ENCODE peak calls at places on chromosomes 13 and 19, in four cellular contexts. E is foreskin fibroblast, O is epithelial cell of esophagus, V is heart right ventricle. N is an unnamed sample.

GRCh38 chr13:76009491-76009890 is 373.4 kb downstream of the LMO7 start:
- DNase-seq in O (no peak), E (peak; percentile 33), V (no peak), N (no peak)

GRCh38 chr19:35977446-35978222 is 17.4 kb upstream of the SDHAF1 start:
- DNase-seq in V (no peak), O (no peak), E (no peak), N (no peak)

GRCh38 chr19:49862411-49863253 is 4.7 kb downstream of the PNKP start:
- DNase-seq in O (no peak), V (no peak), E (peak; percentile 32), N (no peak)

GRCh38 chr13:45374917-45375316 is 33.9 kb upstream of the TPT1 start:
- DNase-seq in O (no peak), V (no peak), E (peak; percentile 27), N (no peak)

GRCh38 chr19:40802300-40803169 is 3.5 kb downstream of the EGLN2 start:
- DNase-seq in E (peak; percentile 51), V (peak; percentile 81), O (peak; percentile 30), N (no peak)

GRCh38 chr19:57068921-57069697 is 50.7 kb upstream of the USP29 start:
- DNase-seq in V (no peak), E (no peak), O (no peak), N (no peak)

GRCh38 chr19:45492627-45493470 is 4.0 kb downstream of the RTN2 start:
- DNase-seq in O (peak; percentile 44), E (peak; percentile 88), V (peak; percentile 65), N (no peak)

GRCh38 chr19:39599116-39599515 is 3.2 kb upstream of the LGALS13 start:
- DNase-seq in V (peak; percentile 18), E (peak; percentile 52), O (peak; percentile 48), N (no peak)

GRCh38 chr13:97043302-97043701 is 49.0 kb upstream of the OXGR1 start:
- DNase-seq in E (peak; percentile 90), V (no peak), O (peak; percentile 19), N (peak; percentile 14)

GRCh38 chr13:84121456-84121855 is 239.2 kb upstream of the SLITRK1 start:
- DNase-seq in O (peak; percentile 80), V (no peak), E (no peak), N (peak; percentile 5)

GRCh38 chr19:44794610-44795009 is 14.3 kb upstream of the BCAM start:
- DNase-seq in O (no peak), V (no peak), E (no peak), N (no peak)

GRCh38 chr13:43300817-43301216 is 277.4 kb downstream of the DNAJC15 start:
- DNase-seq in V (no peak), O (peak; percentile 46), E (peak; percentile 89), N (peak; percentile 87)

GRCh38 chr19:49534632-49535385 is 7.0 kb downstream of the RCN3 start:
- DNase-seq in O (no peak), V (no peak), E (no peak), N (no peak)

DNA sequence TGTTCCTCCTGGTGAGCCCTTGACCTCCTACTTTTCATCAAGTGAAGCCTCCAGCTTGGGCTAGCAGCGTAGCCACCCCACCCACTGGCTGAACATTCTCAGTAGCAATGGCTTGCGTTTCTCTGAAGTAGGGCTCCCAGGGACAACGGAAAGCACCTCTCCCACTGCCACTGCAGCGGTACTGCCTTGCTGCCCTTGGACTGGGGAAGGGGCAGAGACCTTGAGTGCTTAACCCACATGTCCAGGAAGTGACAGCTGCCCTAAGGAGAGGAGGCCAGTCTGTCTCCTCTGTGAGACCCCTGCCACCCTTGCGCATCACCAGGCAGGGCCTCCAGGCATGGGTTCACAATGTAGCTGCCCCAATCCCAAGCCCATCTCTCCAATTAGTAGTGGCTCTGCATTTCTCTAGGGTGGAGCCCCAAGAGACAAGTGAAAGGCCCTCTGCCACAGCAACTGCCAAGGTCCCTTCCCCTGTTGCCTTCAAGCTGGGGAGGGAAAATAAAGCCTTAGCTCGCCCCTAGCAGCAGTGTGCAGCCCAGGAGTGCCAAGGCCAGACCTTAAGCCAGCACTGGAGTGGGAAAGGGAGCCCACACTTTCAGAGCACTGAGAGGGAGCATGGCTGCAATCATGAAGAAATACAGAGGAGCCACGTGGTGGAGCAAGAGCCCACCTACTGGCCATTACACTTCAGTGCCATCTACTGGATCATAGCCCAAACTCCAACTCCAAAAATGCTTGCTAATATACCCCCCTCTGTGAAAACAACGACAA is 175.9 kb upstream of the TRPC4 start:
- DNase-seq in E (peak; percentile 38), V (no peak), O (peak; percentile 64), N (no peak)
- TF ChIP-seq CTCF in E (peak; percentile 55), V (peak; percentile 25), O (peak; percentile 77), N (peak; percentile 60)

DNA sequence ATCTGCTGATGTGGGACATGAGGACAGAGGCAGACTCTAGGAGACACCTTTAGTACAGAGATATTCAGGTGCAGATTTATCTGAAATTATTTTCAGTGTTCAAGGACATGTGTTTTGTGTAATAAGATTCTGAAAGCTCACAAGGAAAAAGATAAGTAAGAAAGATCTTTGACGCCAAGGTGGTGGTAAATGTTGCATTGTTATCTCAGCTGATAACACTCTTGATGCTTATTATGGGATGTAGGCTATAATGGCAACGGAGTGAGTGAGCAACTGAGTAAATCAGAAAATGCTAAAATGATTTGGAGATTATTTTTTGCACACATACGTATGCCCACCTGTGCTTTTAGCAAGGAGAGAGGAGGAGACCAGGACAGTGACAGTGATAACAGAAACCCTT is 510.9 kb downstream of the KLF12 start:
- DNase-seq in E (no peak), O (no peak), V (no peak), N (no peak)
- H3K4me3 ChIP-seq in E (no peak overlapping the region), O (no peak overlapping the region), V (no peak overlapping the region), N (no peak overlapping the region)

GRCh38 chr13:31827707-31828106 is 88.4 kb downstream of the RXFP2 start:
- DNase-seq in O (no peak), V (no peak), E (no peak), N (no peak)

GRCh38 chr13:31824705-31825512 is 85.6 kb downstream of the RXFP2 start:
- DNase-seq in E (peak; percentile 60), O (no peak), V (no peak), N (no peak)
- TF ChIP-seq CTCF in E (peak; percentile 13), O (no peak), V (peak; percentile 58), N (peak; percentile 32)

GRCh38 chr19:29576761-29577661 is 29.1 kb upstream of the POP4 start:
- DNase-seq in O (peak; percentile 20), E (peak; percentile 7), V (no peak), N (no peak)
- H3K4me3 ChIP-seq in O (no peak overlapping the region), E (no peak overlapping the region), V (no peak overlapping the region), N (no peak overlapping the region)

GRCh38 chr19:29541473-29542253 is 15.9 kb downstream of the VSTM2B start:
- DNase-seq in V (no peak), O (no peak), E (no peak), N (no peak)
- TF ChIP-seq CTCF in V (no peak), O (no peak), E (no peak), N (no peak)

DNA sequence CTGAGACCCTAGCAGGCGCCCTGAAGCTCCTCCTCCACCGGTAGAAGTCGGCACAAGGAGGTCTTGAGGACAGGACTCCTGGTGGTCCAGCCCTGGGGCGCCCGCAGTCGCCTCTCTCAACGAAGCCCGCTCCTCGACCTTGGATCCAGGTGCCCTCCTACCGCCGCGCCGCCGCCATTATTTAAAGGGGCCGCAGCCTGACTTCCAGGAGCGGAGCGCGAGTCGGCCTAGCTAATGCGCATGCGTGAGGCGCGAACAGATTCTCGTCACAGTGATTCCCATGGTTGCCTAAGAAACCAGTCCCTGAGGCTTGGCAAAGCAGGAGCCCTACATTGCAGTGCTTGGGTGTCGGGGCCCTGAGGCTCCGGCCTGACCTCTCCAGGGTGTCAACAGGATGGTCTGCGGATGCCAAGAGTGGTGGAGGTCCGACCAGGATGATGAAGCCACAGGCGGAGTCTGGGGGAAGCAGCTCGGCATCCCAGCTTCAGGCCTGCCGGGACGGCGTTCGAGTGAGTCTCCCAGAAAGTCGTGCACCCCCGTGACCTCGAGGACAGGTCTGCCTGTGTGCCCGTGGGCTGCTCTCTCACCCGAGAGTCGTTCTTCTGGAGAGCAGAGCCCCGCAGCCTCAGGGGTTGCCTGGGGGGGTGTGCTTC is 66.0 kb upstream of the ZNF420 start:
- DNase-seq in O (no peak), E (no peak), V (no peak), N (no peak)
- H3K4me3 ChIP-seq in O (no peak overlapping the region), E (no peak overlapping the region), V (no peak overlapping the region), N (no peak overlapping the region)

DNA sequence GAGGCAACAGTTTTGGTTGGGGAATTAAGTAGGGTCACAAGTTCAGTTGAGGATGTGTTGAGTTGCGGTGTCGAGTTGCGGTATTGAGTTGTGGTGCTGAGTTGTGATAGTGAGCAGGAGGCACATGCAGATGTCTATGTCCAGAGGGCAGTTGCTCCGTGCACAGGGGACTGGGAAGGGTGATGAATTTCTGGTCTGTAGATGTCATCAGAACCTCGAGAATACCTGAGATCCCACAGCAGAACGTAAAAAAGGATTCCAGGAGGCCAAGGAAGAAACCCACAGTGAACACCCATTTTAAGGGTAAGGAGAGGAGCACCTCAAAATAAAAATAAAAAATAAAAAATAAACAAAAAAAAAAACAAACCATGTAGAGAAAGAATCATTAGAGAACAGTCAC is 354.4 kb upstream of the ARGLU1 start:
- DNase-seq in V (no peak), E (no peak), O (no peak), N (no peak)
- TF ChIP-seq CTCF in V (no peak), E (no peak), O (no peak), N (no peak)

GRCh38 chr19:48174445-48175030 is 4.1 kb downstream of the ZSWIM9 start:
- DNase-seq in E (no peak), V (no peak), O (no peak), N (no peak)

GRCh38 chr19:48169974-48170803 is at the start of the genes LIG1 and ZSWIM9:
- DNase-seq in E (peak; percentile 97), V (peak; percentile 91), O (peak; percentile 95), N (peak; percentile 79)

GRCh38 chr19:48169585-48169973 is 565 bp downstream of the LIG1 start:
- DNase-seq in E (peak; percentile 72), O (peak; percentile 87), V (peak; percentile 79), N (no peak)

GRCh38 chr19:48170817-48171347 is 402 bp downstream of the ZSWIM9 start:
- DNase-seq in V (no peak), O (no peak), E (peak; percentile 24), N (no peak)

GRCh38 chr19:48171584-48172170 is 1.2 kb downstream of the ZSWIM9 start:
- DNase-seq in O (no peak), V (no peak), E (no peak), N (no peak)
- H3K4me3 ChIP-seq in O (peak overlapping the region; percentile 60), V (no peak overlapping the region), E (peak overlapping the region; percentile 73), N (peak overlapping the region; percentile 97)

GRCh38 chr19:504634-505033 is 2.7 kb upstream of the TPGS1 start:
- DNase-seq in V (no peak), E (no peak), O (no peak), N (no peak)
- TF ChIP-seq CTCF in V (no peak), E (no peak), O (no peak), N (no peak)

DNA sequence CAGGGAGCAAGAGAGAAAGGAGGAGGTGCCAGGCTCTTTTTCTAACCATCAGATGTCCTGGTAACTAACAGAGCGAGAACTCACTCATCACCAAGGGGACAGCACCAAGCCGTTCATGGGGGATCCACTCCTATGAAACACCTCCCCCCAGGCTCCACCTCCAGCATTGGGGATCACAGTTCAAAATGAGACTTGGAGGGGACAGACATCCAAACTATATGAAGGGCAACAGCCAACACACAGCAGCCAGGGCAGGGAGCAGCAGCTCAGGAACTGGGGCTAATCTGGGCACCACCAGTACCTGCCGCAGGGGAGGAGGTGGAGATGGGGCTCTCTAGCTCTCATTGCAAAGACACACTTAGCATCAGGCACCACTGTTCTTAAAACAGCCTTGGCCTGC is 34.3 kb upstream of the VSTM2B start:
- DNase-seq in V (no peak), O (no peak), E (no peak), N (no peak)
- H3K4me3 ChIP-seq in V (no peak overlapping the region), O (no peak overlapping the region), E (no peak overlapping the region), N (no peak overlapping the region)